ENCODE peak calls at places on chromosomes 3 and 15, in nine cellular contexts. One of them, this sample, is unnamed.

GRCh38 chr15:27028836-27029482 is 58.0 kb downstream of the GABRG3 start:
- DNase-seq in lower lobe of right lung: no peak
- DNase-seq in keratinocyte: no peak
- DNase-seq in bronchial epithelial cell: no peak
- DNase-seq in uterus: no peak
- DNase-seq in trophoblast cell: no peak
- DNase-seq in Panc1: no peak
- DNase-seq in tibial artery: no peak
- DNase-seq in thyroid gland: no peak
- DNase-seq in this sample: peak; percentile 17

GRCh38 chr15:52102468-52102867 is 10.1 kb downstream of the BCL2L10 start:
- DNase-seq in lower lobe of right lung: no peak
- DNase-seq in keratinocyte: no peak
- DNase-seq in bronchial epithelial cell: peak; percentile 58
- DNase-seq in uterus: no peak
- DNase-seq in trophoblast cell: peak; percentile 62
- DNase-seq in Panc1: no peak
- DNase-seq in tibial artery: no peak
- DNase-seq in thyroid gland: no peak
- DNase-seq in this sample: no peak

GRCh38 chr3:55434789-55435188 is 52.3 kb downstream of the WNT5A start:
- DNase-seq in lower lobe of right lung: peak; percentile 55
- DNase-seq in keratinocyte: peak; percentile 9
- DNase-seq in bronchial epithelial cell: peak; percentile 13
- DNase-seq in uterus: no peak
- DNase-seq in trophoblast cell: peak; percentile 80
- DNase-seq in Panc1: peak; percentile 2
- DNase-seq in tibial artery: no peak
- DNase-seq in thyroid gland: peak; percentile 38
- DNase-seq in this sample: peak; percentile 30

GRCh38 chr15:29428925-29429573 is 159.4 kb upstream of the NSMCE3 start:
- DNase-seq in lower lobe of right lung: no peak
- DNase-seq in keratinocyte: no peak
- DNase-seq in bronchial epithelial cell: no peak
- DNase-seq in uterus: no peak
- DNase-seq in trophoblast cell: no peak
- DNase-seq in Panc1: no peak
- DNase-seq in tibial artery: no peak
- DNase-seq in thyroid gland: no peak
- DNase-seq in this sample: no peak

GRCh38 chr15:41416162-41416741 is 643 bp upstream of the RTF1 start:
- DNase-seq in lower lobe of right lung: no peak
- DNase-seq in keratinocyte: no peak
- DNase-seq in bronchial epithelial cell: no peak
- DNase-seq in uterus: no peak
- DNase-seq in trophoblast cell: no peak
- DNase-seq in Panc1: no peak
- DNase-seq in tibial artery: no peak
- DNase-seq in thyroid gland: no peak
- DNase-seq in this sample: no peak

GRCh38 chr15:93312891-93313486 is 224.0 kb upstream of the RGMA start:
- DNase-seq in lower lobe of right lung: no peak
- DNase-seq in keratinocyte: no peak
- DNase-seq in bronchial epithelial cell: no peak
- DNase-seq in uterus: no peak
- DNase-seq in trophoblast cell: no peak
- DNase-seq in Panc1: no peak
- DNase-seq in tibial artery: no peak
- DNase-seq in thyroid gland: no peak
- DNase-seq in this sample: no peak

GRCh38 chr15:60735559-60736047 is 256.7 kb upstream of the ICE2 start:
- DNase-seq in lower lobe of right lung: no peak
- DNase-seq in keratinocyte: no peak
- DNase-seq in bronchial epithelial cell: no peak
- DNase-seq in uterus: no peak
- DNase-seq in trophoblast cell: no peak
- DNase-seq in Panc1: no peak
- DNase-seq in tibial artery: no peak
- DNase-seq in thyroid gland: no peak
- DNase-seq in this sample: no peak

GRCh38 chr15:55485273-55485672 is 22.8 kb downstream of the DNAAF4 start:
- DNase-seq in lower lobe of right lung: no peak
- DNase-seq in keratinocyte: no peak
- DNase-seq in bronchial epithelial cell: no peak
- DNase-seq in uterus: no peak
- DNase-seq in trophoblast cell: no peak
- DNase-seq in Panc1: no peak
- DNase-seq in tibial artery: no peak
- DNase-seq in thyroid gland: no peak
- DNase-seq in this sample: peak; percentile 34

GRCh38 chr3:120908030-120908802 is at the start of gene STXBP5L:
- DNase-seq in lower lobe of right lung: peak; percentile 79
- DNase-seq in keratinocyte: no peak
- DNase-seq in bronchial epithelial cell: peak; percentile 60
- DNase-seq in uterus: peak; percentile 76
- DNase-seq in trophoblast cell: peak; percentile 74
- DNase-seq in Panc1: no peak
- DNase-seq in tibial artery: no peak
- DNase-seq in thyroid gland: peak; percentile 96
- DNase-seq in this sample: peak; percentile 71

GRCh38 chr3:50484681-50485263 is 18.7 kb downstream of the CACNA2D2 start:
- DNase-seq in lower lobe of right lung: no peak
- DNase-seq in keratinocyte: no peak
- DNase-seq in bronchial epithelial cell: no peak
- DNase-seq in uterus: no peak
- DNase-seq in trophoblast cell: no peak
- DNase-seq in Panc1: no peak
- DNase-seq in tibial artery: no peak
- DNase-seq in thyroid gland: no peak
- DNase-seq in this sample: no peak

GRCh38 chr15:80480909-80481308 is 76.7 kb downstream of the ARNT2 start:
- DNase-seq in lower lobe of right lung: no peak
- DNase-seq in keratinocyte: no peak
- DNase-seq in bronchial epithelial cell: peak; percentile 65
- DNase-seq in uterus: peak; percentile 79
- DNase-seq in trophoblast cell: peak; percentile 95
- DNase-seq in Panc1: no peak
- DNase-seq in tibial artery: peak; percentile 85
- DNase-seq in thyroid gland: peak; percentile 8
- DNase-seq in this sample: no peak

GRCh38 chr3:48478631-48479555 is 25.1 kb downstream of the SHISA5 start:
- DNase-seq in lower lobe of right lung: no peak
- DNase-seq in keratinocyte: no peak
- DNase-seq in bronchial epithelial cell: no peak
- DNase-seq in uterus: no peak
- DNase-seq in trophoblast cell: no peak
- DNase-seq in Panc1: no peak
- DNase-seq in tibial artery: peak; percentile 64
- DNase-seq in thyroid gland: no peak
- DNase-seq in this sample: peak; percentile 80
- H3K4me3 ChIP-seq in lower lobe of right lung: no peak overlapping the region
- H3K4me3 ChIP-seq in keratinocyte: no peak overlapping the region
- H3K4me3 ChIP-seq in bronchial epithelial cell: no peak overlapping the region
- H3K4me3 ChIP-seq in uterus: no peak overlapping the region
- H3K4me3 ChIP-seq in trophoblast cell: no peak overlapping the region
- H3K4me3 ChIP-seq in Panc1: no peak overlapping the region
- H3K4me3 ChIP-seq in tibial artery: no peak overlapping the region
- H3K4me3 ChIP-seq in thyroid gland: no peak overlapping the region
- H3K4me3 ChIP-seq in this sample: no peak overlapping the region

GRCh38 chr3:159634414-159634813 is 354.2 kb upstream of the IL12A start:
- DNase-seq in lower lobe of right lung: no peak
- DNase-seq in keratinocyte: no peak
- DNase-seq in bronchial epithelial cell: peak; percentile 65
- DNase-seq in uterus: no peak
- DNase-seq in trophoblast cell: no peak
- DNase-seq in Panc1: no peak
- DNase-seq in tibial artery: no peak
- DNase-seq in thyroid gland: no peak
- DNase-seq in this sample: no peak

GRCh38 chr3:159632847-159633246 is 355.8 kb upstream of the IL12A start:
- DNase-seq in lower lobe of right lung: no peak
- DNase-seq in keratinocyte: no peak
- DNase-seq in bronchial epithelial cell: peak; percentile 44
- DNase-seq in uterus: no peak
- DNase-seq in trophoblast cell: peak; percentile 9
- DNase-seq in Panc1: no peak
- DNase-seq in tibial artery: no peak
- DNase-seq in thyroid gland: no peak
- DNase-seq in this sample: no peak

GRCh38 chr3:159637895-159638542 is 350.6 kb upstream of the IL12A start:
- DNase-seq in lower lobe of right lung: no peak
- DNase-seq in keratinocyte: no peak
- DNase-seq in bronchial epithelial cell: peak; percentile 73
- DNase-seq in uterus: no peak
- DNase-seq in trophoblast cell: peak; percentile 1
- DNase-seq in Panc1: no peak
- DNase-seq in tibial artery: no peak
- DNase-seq in thyroid gland: no peak
- DNase-seq in this sample: no peak

GRCh38 chr3:159632124-159632523 is 356.5 kb upstream of the IL12A start:
- DNase-seq in lower lobe of right lung: peak; percentile 56
- DNase-seq in keratinocyte: no peak
- DNase-seq in bronchial epithelial cell: no peak
- DNase-seq in uterus: no peak
- DNase-seq in trophoblast cell: peak; percentile 26
- DNase-seq in Panc1: no peak
- DNase-seq in tibial artery: no peak
- DNase-seq in thyroid gland: no peak
- DNase-seq in this sample: no peak

GRCh38 chr3:159635047-159635641 is 353.5 kb upstream of the IL12A start:
- DNase-seq in lower lobe of right lung: no peak
- DNase-seq in keratinocyte: no peak
- DNase-seq in bronchial epithelial cell: peak; percentile 86
- DNase-seq in uterus: no peak
- DNase-seq in trophoblast cell: peak; percentile 35
- DNase-seq in Panc1: no peak
- DNase-seq in tibial artery: no peak
- DNase-seq in thyroid gland: no peak
- DNase-seq in this sample: no peak
- H3K4me3 ChIP-seq in lower lobe of right lung: no peak overlapping the region
- H3K4me3 ChIP-seq in keratinocyte: no peak overlapping the region
- H3K4me3 ChIP-seq in bronchial epithelial cell: no peak overlapping the region
- H3K4me3 ChIP-seq in uterus: no peak overlapping the region
- H3K4me3 ChIP-seq in trophoblast cell: no peak overlapping the region
- H3K4me3 ChIP-seq in Panc1: no peak overlapping the region
- H3K4me3 ChIP-seq in tibial artery: no peak overlapping the region
- H3K4me3 ChIP-seq in thyroid gland: no peak overlapping the region
- H3K4me3 ChIP-seq in this sample: no peak overlapping the region

GRCh38 chr15:47715856-47716445 is 1.4 kb upstream of the SEMA6D start:
- DNase-seq in lower lobe of right lung: no peak
- DNase-seq in keratinocyte: no peak
- DNase-seq in bronchial epithelial cell: no peak
- DNase-seq in uterus: no peak
- DNase-seq in trophoblast cell: no peak
- DNase-seq in Panc1: no peak
- DNase-seq in tibial artery: no peak
- DNase-seq in thyroid gland: peak; percentile 62
- DNase-seq in this sample: no peak
- H3K4me3 ChIP-seq in lower lobe of right lung: no peak overlapping the region
- H3K4me3 ChIP-seq in keratinocyte: no peak overlapping the region
- H3K4me3 ChIP-seq in bronchial epithelial cell: no peak overlapping the region
- H3K4me3 ChIP-seq in uterus: no peak overlapping the region
- H3K4me3 ChIP-seq in trophoblast cell: no peak overlapping the region
- H3K4me3 ChIP-seq in Panc1: no peak overlapping the region
- H3K4me3 ChIP-seq in tibial artery: peak overlapping the region; percentile 87
- H3K4me3 ChIP-seq in thyroid gland: no peak overlapping the region
- H3K4me3 ChIP-seq in this sample: no peak overlapping the region

DNA sequence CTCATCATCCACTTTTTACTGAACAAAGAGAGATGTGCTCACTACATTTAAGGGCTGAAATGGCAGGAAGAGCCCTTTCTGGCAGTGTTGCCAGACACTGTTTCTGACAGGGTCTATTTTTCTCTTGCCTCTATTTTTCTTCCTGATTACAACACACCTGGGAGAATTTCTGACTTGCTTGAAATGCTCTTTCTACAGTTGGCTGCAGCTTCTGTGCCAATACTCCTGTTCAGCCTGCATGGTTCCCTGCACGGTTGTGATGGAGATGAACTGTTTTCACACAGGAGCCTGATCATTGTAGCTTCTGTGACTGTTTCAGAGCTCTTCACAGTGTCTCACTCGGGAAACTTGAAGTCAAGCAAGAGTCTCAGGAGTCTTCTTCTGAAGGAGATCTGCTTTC is 83.0 kb upstream of the DLG1 start:
- DNase-seq in lower lobe of right lung: no peak
- DNase-seq in keratinocyte: no peak
- DNase-seq in bronchial epithelial cell: no peak
- DNase-seq in uterus: no peak
- DNase-seq in trophoblast cell: peak; percentile 25
- DNase-seq in Panc1: no peak
- DNase-seq in tibial artery: peak; percentile 10
- DNase-seq in thyroid gland: peak; percentile 66
- DNase-seq in this sample: no peak
- H3K4me3 ChIP-seq in lower lobe of right lung: no peak overlapping the region
- H3K4me3 ChIP-seq in keratinocyte: no peak overlapping the region
- H3K4me3 ChIP-seq in bronchial epithelial cell: no peak overlapping the region
- H3K4me3 ChIP-seq in uterus: no peak overlapping the region
- H3K4me3 ChIP-seq in trophoblast cell: no peak overlapping the region
- H3K4me3 ChIP-seq in Panc1: no peak overlapping the region
- H3K4me3 ChIP-seq in tibial artery: no peak overlapping the region
- H3K4me3 ChIP-seq in thyroid gland: no peak overlapping the region
- H3K4me3 ChIP-seq in this sample: no peak overlapping the region

GRCh38 chr3:66797916-66798560 is 200.1 kb upstream of the KBTBD8 start:
- DNase-seq in lower lobe of right lung: no peak
- DNase-seq in keratinocyte: no peak
- DNase-seq in bronchial epithelial cell: no peak
- DNase-seq in uterus: peak; percentile 31
- DNase-seq in trophoblast cell: no peak
- DNase-seq in Panc1: no peak
- DNase-seq in tibial artery: no peak
- DNase-seq in thyroid gland: peak; percentile 68
- DNase-seq in this sample: no peak
- H3K4me3 ChIP-seq in lower lobe of right lung: peak overlapping the region; percentile 17
- H3K4me3 ChIP-seq in keratinocyte: no peak overlapping the region
- H3K4me3 ChIP-seq in bronchial epithelial cell: no peak overlapping the region
- H3K4me3 ChIP-seq in uterus: no peak overlapping the region
- H3K4me3 ChIP-seq in trophoblast cell: no peak overlapping the region
- H3K4me3 ChIP-seq in Panc1: no peak overlapping the region
- H3K4me3 ChIP-seq in tibial artery: no peak overlapping the region
- H3K4me3 ChIP-seq in thyroid gland: no peak overlapping the region
- H3K4me3 ChIP-seq in this sample: no peak overlapping the region

GRCh38 chr3:56761887-56762605 is 39.7 kb downstream of the ARHGEF3 start:
- DNase-seq in lower lobe of right lung: no peak
- DNase-seq in keratinocyte: no peak
- DNase-seq in bronchial epithelial cell: no peak
- DNase-seq in uterus: no peak
- DNase-seq in trophoblast cell: no peak
- DNase-seq in Panc1: no peak
- DNase-seq in tibial artery: no peak
- DNase-seq in thyroid gland: no peak
- DNase-seq in this sample: no peak
- H3K4me3 ChIP-seq in lower lobe of right lung: no peak overlapping the region
- H3K4me3 ChIP-seq in keratinocyte: no peak overlapping the region
- H3K4me3 ChIP-seq in bronchial epithelial cell: no peak overlapping the region
- H3K4me3 ChIP-seq in uterus: no peak overlapping the region
- H3K4me3 ChIP-seq in trophoblast cell: no peak overlapping the region
- H3K4me3 ChIP-seq in Panc1: no peak overlapping the region
- H3K4me3 ChIP-seq in tibial artery: no peak overlapping the region
- H3K4me3 ChIP-seq in thyroid gland: no peak overlapping the region
- H3K4me3 ChIP-seq in this sample: no peak overlapping the region

GRCh38 chr15:85582076-85582718 is 201.8 kb downstream of the AKAP13 start:
- DNase-seq in lower lobe of right lung: no peak
- DNase-seq in keratinocyte: no peak
- DNase-seq in bronchial epithelial cell: peak; percentile 43
- DNase-seq in uterus: peak; percentile 42
- DNase-seq in trophoblast cell: no peak
- DNase-seq in Panc1: no peak
- DNase-seq in tibial artery: no peak
- DNase-seq in thyroid gland: peak; percentile 62
- DNase-seq in this sample: no peak
- H3K4me3 ChIP-seq in lower lobe of right lung: peak overlapping the region; percentile 57
- H3K4me3 ChIP-seq in keratinocyte: no peak overlapping the region
- H3K4me3 ChIP-seq in bronchial epithelial cell: no peak overlapping the region
- H3K4me3 ChIP-seq in uterus: peak overlapping the region; percentile 22
- H3K4me3 ChIP-seq in trophoblast cell: no peak overlapping the region
- H3K4me3 ChIP-seq in Panc1: no peak overlapping the region
- H3K4me3 ChIP-seq in tibial artery: peak overlapping the region; percentile 37
- H3K4me3 ChIP-seq in thyroid gland: no peak overlapping the region
- H3K4me3 ChIP-seq in this sample: peak overlapping the region; percentile 52